ENCODE peak calls at places on chromosomes 11 and 22, in ten cellular contexts. One of them, this sample, is unnamed. For H3K27me3, the result is how much of the 10 kb centered on the place peaks cover.

GRCh38 chr22:27734066-27734465 is 67.5 kb downstream of the MN1 start:
- DNase-seq in MM.1S: no peak
- DNase-seq in thoracic aorta: no peak
- DNase-seq in breast epithelium: no peak
- DNase-seq in adrenal gland: no peak
- DNase-seq in esophagus squamous epithelium: no peak
- DNase-seq in ascending aorta: no peak
- DNase-seq in GM06990: no peak
- DNase-seq in K562: no peak
- DNase-seq in PC-3: no peak
- DNase-seq in this sample: no peak

GRCh38 chr11:131691558-131692041 is 321.2 kb downstream of the NTM start:
- DNase-seq in breast epithelium: no peak
- DNase-seq in PC-3: peak
- DNase-seq in ascending aorta: no peak
- DNase-seq in K562: peak
- DNase-seq in thoracic aorta: no peak
- DNase-seq in esophagus squamous epithelium: no peak
- DNase-seq in GM06990: peak
- DNase-seq in adrenal gland: no peak
- DNase-seq in MM.1S: peak
- DNase-seq in this sample: peak

GRCh38 chr11:76669901-76670474 is 559 bp downstream of the LRRC32 start:
- DNase-seq in adrenal gland: no peak
- DNase-seq in MM.1S: no peak
- DNase-seq in K562: no peak
- DNase-seq in ascending aorta: no peak
- DNase-seq in GM06990: no peak
- DNase-seq in esophagus squamous epithelium: no peak
- DNase-seq in breast epithelium: peak
- DNase-seq in thoracic aorta: peak
- DNase-seq in PC-3: no peak
- DNase-seq in this sample: no peak

GRCh38 chr11:69335461-69336386 is 41.8 kb downstream of the MYEOV start:
- DNase-seq in esophagus squamous epithelium: no peak
- DNase-seq in thoracic aorta: no peak
- DNase-seq in adrenal gland: no peak
- DNase-seq in breast epithelium: peak
- DNase-seq in GM06990: no peak
- DNase-seq in K562: peak
- DNase-seq in MM.1S: no peak
- DNase-seq in PC-3: peak
- DNase-seq in ascending aorta: no peak
- DNase-seq in this sample: no peak

GRCh38 chr11:24560324-24560723 is 63.5 kb downstream of the LUZP2 start:
- DNase-seq in ascending aorta: no peak
- DNase-seq in breast epithelium: no peak
- DNase-seq in adrenal gland: no peak
- DNase-seq in GM06990: no peak
- DNase-seq in K562: no peak
- DNase-seq in PC-3: peak
- DNase-seq in esophagus squamous epithelium: no peak
- DNase-seq in thoracic aorta: no peak
- DNase-seq in MM.1S: no peak
- DNase-seq in this sample: no peak

GRCh38 chr11:9950462-9950861 is 286.6 kb downstream of the SWAP70 start:
- DNase-seq in ascending aorta: no peak
- DNase-seq in thoracic aorta: no peak
- DNase-seq in MM.1S: no peak
- DNase-seq in breast epithelium: no peak
- DNase-seq in K562: no peak
- DNase-seq in esophagus squamous epithelium: no peak
- DNase-seq in GM06990: no peak
- DNase-seq in PC-3: no peak
- DNase-seq in adrenal gland: no peak
- DNase-seq in this sample: no peak

GRCh38 chr11:11987503-11988022 is 20.9 kb downstream of the DKK3 start:
- DNase-seq in GM06990: no peak
- DNase-seq in MM.1S: no peak
- DNase-seq in breast epithelium: no peak
- DNase-seq in thoracic aorta: no peak
- DNase-seq in ascending aorta: no peak
- DNase-seq in PC-3: peak
- DNase-seq in K562: peak
- DNase-seq in adrenal gland: no peak
- DNase-seq in esophagus squamous epithelium: no peak
- DNase-seq in this sample: peak

GRCh38 chr11:57316017-57316416 is 8.7 kb downstream of the TNKS1BP1 start:
- DNase-seq in GM06990: no peak
- DNase-seq in MM.1S: no peak
- DNase-seq in PC-3: no peak
- DNase-seq in adrenal gland: no peak
- DNase-seq in breast epithelium: no peak
- DNase-seq in ascending aorta: no peak
- DNase-seq in K562: no peak
- DNase-seq in esophagus squamous epithelium: no peak
- DNase-seq in thoracic aorta: no peak
- DNase-seq in this sample: no peak

GRCh38 chr11:36577859-36578258 is 10.1 kb downstream of the RAG1 start:
- DNase-seq in adrenal gland: no peak
- DNase-seq in esophagus squamous epithelium: no peak
- DNase-seq in K562: no peak
- DNase-seq in breast epithelium: no peak
- DNase-seq in PC-3: peak
- DNase-seq in thoracic aorta: no peak
- DNase-seq in GM06990: no peak
- DNase-seq in ascending aorta: no peak
- DNase-seq in MM.1S: no peak
- DNase-seq in this sample: peak

GRCh38 chr11:688681-689080 is 6.3 kb downstream of the DEAF1 start:
- DNase-seq in adrenal gland: no peak
- DNase-seq in PC-3: no peak
- DNase-seq in GM06990: no peak
- DNase-seq in breast epithelium: no peak
- DNase-seq in thoracic aorta: no peak
- DNase-seq in ascending aorta: no peak
- DNase-seq in MM.1S: no peak
- DNase-seq in K562: no peak
- DNase-seq in esophagus squamous epithelium: no peak
- DNase-seq in this sample: no peak

GRCh38 chr22:24437820-24438328 is 10.5 kb downstream of the ADORA2A start:
- DNase-seq in K562: no peak
- DNase-seq in MM.1S: peak
- DNase-seq in GM06990: peak
- DNase-seq in esophagus squamous epithelium: no peak
- DNase-seq in thoracic aorta: no peak
- DNase-seq in ascending aorta: no peak
- DNase-seq in PC-3: peak
- DNase-seq in adrenal gland: no peak
- DNase-seq in breast epithelium: no peak
- DNase-seq in this sample: peak

GRCh38 chr11:126398721-126399120 is 43.2 kb downstream of the ST3GAL4 start:
- DNase-seq in esophagus squamous epithelium: no peak
- DNase-seq in K562: no peak
- DNase-seq in breast epithelium: no peak
- DNase-seq in ascending aorta: no peak
- DNase-seq in MM.1S: no peak
- DNase-seq in GM06990: no peak
- DNase-seq in adrenal gland: no peak
- DNase-seq in PC-3: no peak
- DNase-seq in thoracic aorta: no peak
- DNase-seq in this sample: no peak

GRCh38 chr22:48627203-48627602 is 1200.5 kb downstream of the BRD1 start:
- DNase-seq in K562: no peak
- DNase-seq in esophagus squamous epithelium: no peak
- DNase-seq in adrenal gland: no peak
- DNase-seq in GM06990: no peak
- DNase-seq in thoracic aorta: no peak
- DNase-seq in PC-3: no peak
- DNase-seq in MM.1S: no peak
- DNase-seq in breast epithelium: no peak
- DNase-seq in ascending aorta: no peak
- DNase-seq in this sample: no peak

GRCh38 chr11:134562176-134562575 is 150.1 kb upstream of the B3GAT1 start:
- DNase-seq in PC-3: no peak
- DNase-seq in K562: no peak
- DNase-seq in thoracic aorta: no peak
- DNase-seq in GM06990: no peak
- DNase-seq in breast epithelium: no peak
- DNase-seq in MM.1S: no peak
- DNase-seq in adrenal gland: no peak
- DNase-seq in esophagus squamous epithelium: no peak
- DNase-seq in ascending aorta: no peak
- DNase-seq in this sample: no peak

DNA sequence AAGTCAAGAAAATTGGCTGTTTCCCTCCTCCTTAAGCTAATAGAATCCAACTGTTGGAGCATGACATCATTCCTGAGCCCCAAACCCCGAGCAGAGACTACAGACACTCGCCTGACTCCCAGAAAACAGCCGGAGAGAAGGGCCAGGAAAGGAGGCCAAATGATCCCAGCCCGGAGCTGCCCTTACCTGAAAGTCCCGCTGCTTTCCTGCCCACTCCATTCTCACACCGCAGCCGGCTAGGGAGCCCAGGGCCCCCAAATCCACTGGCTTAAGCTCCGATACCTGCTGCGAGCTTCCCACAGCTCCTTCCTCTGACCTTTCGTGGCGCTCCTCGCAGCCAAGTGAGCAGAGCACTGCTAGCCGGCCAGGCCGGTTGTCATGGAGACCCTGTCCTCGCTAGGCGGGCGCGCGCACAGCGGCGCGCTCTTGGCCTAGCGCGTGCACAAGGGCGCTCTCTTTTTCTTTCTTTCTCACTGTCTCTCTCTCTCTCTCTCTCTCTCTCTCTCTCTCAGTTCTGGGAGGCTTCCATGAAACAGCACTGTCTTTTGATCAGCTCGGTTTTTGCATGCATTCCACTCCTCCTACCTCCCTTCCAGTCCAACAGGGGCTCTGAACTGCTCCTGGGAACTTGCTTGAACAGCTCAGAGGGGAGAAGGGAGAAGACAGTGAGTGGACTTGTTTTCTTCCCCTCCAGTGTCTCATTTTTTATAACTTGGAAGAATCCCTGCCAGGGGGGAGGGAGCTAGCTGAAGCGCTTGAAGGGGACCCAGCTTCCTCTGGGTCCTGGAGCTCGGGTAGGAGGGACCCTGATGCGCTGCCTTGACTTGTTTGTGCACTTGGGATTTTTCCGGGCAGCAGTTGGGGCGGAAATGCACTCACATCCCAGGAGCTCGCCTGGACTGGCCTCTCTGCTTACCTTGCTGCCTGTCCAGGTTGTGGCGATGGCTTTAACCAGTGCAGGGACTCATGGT is 100.4 kb upstream of the AKIP1 start:
- DNase-seq in ascending aorta: peak
- DNase-seq in K562: peak
- DNase-seq in MM.1S: peak
- DNase-seq in GM06990: peak
- DNase-seq in breast epithelium: peak
- DNase-seq in adrenal gland: peak
- DNase-seq in thoracic aorta: peak
- DNase-seq in PC-3: peak
- DNase-seq in esophagus squamous epithelium: no peak
- DNase-seq in this sample: peak
- H3K4me3 ChIP-seq in ascending aorta: peak
- H3K4me3 ChIP-seq in K562: peak
- H3K4me3 ChIP-seq in MM.1S: peak
- H3K4me3 ChIP-seq in GM06990: no peak
- H3K4me3 ChIP-seq in breast epithelium: peak
- H3K4me3 ChIP-seq in adrenal gland: peak
- H3K4me3 ChIP-seq in thoracic aorta: peak
- H3K4me3 ChIP-seq in PC-3: peak
- H3K4me3 ChIP-seq in esophagus squamous epithelium: peak
- H3K4me3 ChIP-seq in this sample: peak

GRCh38 chr11:72309074-72309598 is 65.2 kb upstream of the PHOX2A start:
- DNase-seq in breast epithelium: no peak
- DNase-seq in GM06990: no peak
- DNase-seq in PC-3: no peak
- DNase-seq in thoracic aorta: no peak
- DNase-seq in adrenal gland: no peak
- DNase-seq in K562: no peak
- DNase-seq in ascending aorta: no peak
- DNase-seq in esophagus squamous epithelium: no peak
- DNase-seq in MM.1S: no peak
- DNase-seq in this sample: no peak
- H3K27me3 ChIP-seq in breast epithelium: under half
- H3K27me3 ChIP-seq in GM06990: under half
- H3K27me3 ChIP-seq in PC-3: under half
- H3K27me3 ChIP-seq in thoracic aorta: under half
- H3K27me3 ChIP-seq in adrenal gland: under half
- H3K27me3 ChIP-seq in K562: under half
- H3K27me3 ChIP-seq in ascending aorta: under half
- H3K27me3 ChIP-seq in esophagus squamous epithelium: under half
- H3K27me3 ChIP-seq in MM.1S: under half
- H3K27me3 ChIP-seq in this sample: under half

GRCh38 chr22:31625661-31626426 is 36.2 kb downstream of the PISD start:
- DNase-seq in GM06990: no peak
- DNase-seq in PC-3: no peak
- DNase-seq in esophagus squamous epithelium: no peak
- DNase-seq in K562: peak
- DNase-seq in breast epithelium: peak
- DNase-seq in ascending aorta: no peak
- DNase-seq in thoracic aorta: no peak
- DNase-seq in MM.1S: no peak
- DNase-seq in adrenal gland: peak
- DNase-seq in this sample: no peak
- TF ChIP-seq CTCF in GM06990: no peak
- TF ChIP-seq CTCF in PC-3: no peak
- TF ChIP-seq CTCF in esophagus squamous epithelium: no peak
- TF ChIP-seq CTCF in K562: no peak
- TF ChIP-seq CTCF in breast epithelium: no peak
- TF ChIP-seq CTCF in ascending aorta: no peak
- TF ChIP-seq CTCF in thoracic aorta: no peak
- TF ChIP-seq CTCF in MM.1S: no peak
- TF ChIP-seq CTCF in adrenal gland: no peak
- TF ChIP-seq CTCF in this sample: no peak

DNA sequence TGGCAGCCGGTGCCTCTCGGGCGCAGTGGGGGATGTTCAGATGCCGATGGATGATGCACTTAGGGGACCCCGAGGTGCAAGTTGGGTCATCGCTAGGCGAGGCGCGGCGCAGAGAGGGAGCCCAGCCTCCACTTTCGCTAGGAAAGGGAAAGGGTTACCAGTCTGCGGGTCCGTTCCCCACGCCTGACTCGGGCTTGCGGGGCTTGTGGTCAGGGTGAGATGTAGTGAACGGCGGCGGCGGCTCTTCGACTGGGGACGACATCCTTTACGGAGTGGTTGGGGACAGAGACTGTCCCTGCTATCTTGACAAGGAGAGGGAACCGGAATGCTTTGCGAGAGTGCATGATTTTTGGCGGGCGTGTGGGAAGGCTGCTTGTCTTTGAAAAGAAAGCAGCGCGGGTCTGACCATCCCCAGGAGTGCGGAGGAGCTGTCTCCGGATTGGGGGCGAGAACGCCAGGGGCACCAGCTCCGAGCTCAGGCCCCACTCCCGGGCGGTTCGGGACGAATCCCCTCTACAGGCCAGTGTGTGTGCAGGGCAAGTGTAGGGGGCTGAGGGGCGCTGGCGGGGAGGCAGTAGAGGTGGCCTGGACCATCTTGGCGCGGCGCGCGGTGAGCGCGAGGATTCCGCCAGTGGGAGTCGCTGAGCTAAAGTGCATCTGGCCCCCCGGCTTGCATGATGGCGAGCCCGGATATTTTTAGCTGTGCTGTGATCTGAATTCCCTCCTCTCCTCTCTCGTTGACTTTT is 1.1 kb downstream of the FAT3 start:
- DNase-seq in PC-3: no peak
- DNase-seq in adrenal gland: no peak
- DNase-seq in breast epithelium: no peak
- DNase-seq in ascending aorta: no peak
- DNase-seq in K562: no peak
- DNase-seq in MM.1S: no peak
- DNase-seq in thoracic aorta: no peak
- DNase-seq in GM06990: no peak
- DNase-seq in esophagus squamous epithelium: no peak
- DNase-seq in this sample: no peak
- H3K4me3 ChIP-seq in PC-3: no peak
- H3K4me3 ChIP-seq in adrenal gland: no peak
- H3K4me3 ChIP-seq in breast epithelium: peak
- H3K4me3 ChIP-seq in ascending aorta: peak
- H3K4me3 ChIP-seq in K562: no peak
- H3K4me3 ChIP-seq in MM.1S: no peak
- H3K4me3 ChIP-seq in thoracic aorta: peak
- H3K4me3 ChIP-seq in GM06990: no peak
- H3K4me3 ChIP-seq in esophagus squamous epithelium: peak
- H3K4me3 ChIP-seq in this sample: no peak

This sample was measured in bronchial epithelial cell.